ENCODE peak calls at places on chromosome 19, in seven cellular contexts. Q, U, L, C, D, X and F are unnamed samples.

GRCh38 chr19:48845384-48845783 is 9.1 kb upstream of the HSD17B14 start:
- DNase-seq in Q (no peak), U (no peak), L (no peak), C (no peak), D (no peak), X (no peak), F (no peak)

GRCh38 chr19:10642473-10642872 is 11.7 kb upstream of the ILF3 start:
- DNase-seq in Q (no peak), U (no peak), L (no peak), C (no peak), D (no peak), X (no peak), F (no peak)

GRCh38 chr19:46489445-46490272 is 6.0 kb downstream of the PNMA8B start:
- DNase-seq in Q (no peak), U (peak; percentile 70), L (peak; percentile 51), C (no peak), D (peak; percentile 62), X (peak; percentile 68), F (no peak)

GRCh38 chr19:49142866-49143335 is 12.3 kb downstream of the HRC start:
- DNase-seq in Q (peak; percentile 88), U (peak; percentile 92), L (peak; percentile 90), C (peak; percentile 98), D (peak; percentile 89), X (peak; percentile 87), F (peak; percentile 73)

GRCh38 chr19:58368561-58369360 is 6.2 kb upstream of the ZNF497 start:
- DNase-seq in Q (no peak), U (no peak), L (no peak), C (peak; percentile 31), D (no peak), X (no peak), F (no peak)

GRCh38 chr19:48746738-48747575 is at the start of gene IZUMO1:
- DNase-seq in Q (no peak), U (peak; percentile 95), L (peak; percentile 92), C (peak; percentile 94), D (peak; percentile 90), X (peak; percentile 67), F (peak; percentile 70)

GRCh38 chr19:39415111-39416046 is 2.9 kb downstream of the PLEKHG2 start:
- DNase-seq in Q (no peak), U (no peak), L (no peak), C (peak; percentile 74), D (no peak), X (no peak), F (no peak)

GRCh38 chr19:46350758-46351159 is 3.9 kb downstream of the PPP5C start:
- DNase-seq in Q (no peak), U (no peak), L (no peak), C (no peak), D (no peak), X (no peak), F (no peak)

GRCh38 chr19:7004313-7004931 is 16.8 kb downstream of the MBD3L2B start:
- DNase-seq in Q (peak; percentile 74), U (no peak), L (peak; percentile 36), C (no peak), D (peak; percentile 18), X (peak; percentile 44), F (no peak)

GRCh38 chr19:45115809-45116615 is 23.0 kb downstream of the PPP1R37 start:
- DNase-seq in Q (no peak), U (no peak), L (no peak), C (no peak), D (no peak), X (no peak), F (no peak)

GRCh38 chr19:39846678-39847486 is 703 bp upstream of the FBL start:
- DNase-seq in Q (no peak), U (no peak), L (no peak), C (peak; percentile 49), D (no peak), X (peak; percentile 28), F (no peak)

GRCh38 chr19:55684946-55685681 is 10.1 kb downstream of the EPN1 start:
- DNase-seq in Q (no peak), U (no peak), L (no peak), C (no peak), D (no peak), X (no peak), F (no peak)

GRCh38 chr19:17560205-17560595 is 4.8 kb downstream of the COLGALT1 start:
- DNase-seq in Q (no peak), U (peak; percentile 98), L (peak; percentile 89), C (no peak), D (peak; percentile 93), X (peak; percentile 89), F (no peak)

GRCh38 chr19:32453736-32454135 is 48.2 kb downstream of the DPY19L3 start:
- DNase-seq in Q (no peak), U (peak; percentile 29), L (no peak), C (no peak), D (peak; percentile 54), X (peak; percentile 3), F (no peak)

GRCh38 chr19:33438987-33439781 is 65.7 kb downstream of the CEBPG start:
- DNase-seq in Q (no peak), U (no peak), L (no peak), C (no peak), D (no peak), X (no peak), F (no peak)

GRCh38 chr19:16198363-16198636 is 589 bp downstream of the AP1M1 start:
- DNase-seq in Q (no peak), U (no peak), L (no peak), C (no peak), D (no peak), X (no peak), F (no peak)
- TF ChIP-seq CTCF in Q (no peak), U (no peak), L (no peak), C (no peak), D (no peak), X (no peak), F (no peak)

GRCh38 chr19:29668746-29669609 is 3.7 kb downstream of the PLEKHF1 start:
- DNase-seq in Q (no peak), U (no peak), L (no peak), C (no peak), D (no peak), X (no peak), F (no peak)
- TF ChIP-seq CTCF in Q (peak; percentile 48), U (peak; percentile 27), L (peak; percentile 32), C (peak; percentile 57), D (peak; percentile 6), X (peak; percentile 33), F (no peak)

GRCh38 chr19:2336528-2337328 is 8.2 kb downstream of the SPPL2B start:
- DNase-seq in Q (no peak), U (no peak), L (no peak), C (no peak), D (no peak), X (no peak), F (no peak)

GRCh38 chr19:2335848-2336247 is 7.4 kb downstream of the SPPL2B start:
- DNase-seq in Q (no peak), U (no peak), L (no peak), C (no peak), D (no peak), X (no peak), F (no peak)

GRCh38 chr19:2338751-2339643 is 10.5 kb downstream of the SPPL2B start:
- DNase-seq in Q (no peak), U (no peak), L (no peak), C (no peak), D (no peak), X (no peak), F (no peak)

GRCh38 chr19:2338055-2338615 is 9.7 kb downstream of the SPPL2B start:
- DNase-seq in Q (no peak), U (no peak), L (no peak), C (no peak), D (no peak), X (no peak), F (no peak)

GRCh38 chr19:2337329-2337707 is 8.8 kb downstream of the SPPL2B start:
- DNase-seq in Q (no peak), U (peak; percentile 69), L (peak; percentile 63), C (peak; percentile 79), D (peak; percentile 43), X (no peak), F (no peak)
- TF ChIP-seq CTCF in Q (no peak), U (peak; percentile 29), L (peak; percentile 46), C (peak; percentile 54), D (peak; percentile 5), X (no peak), F (no peak)

GRCh38 chr19:47745010-47745901 is at the start of gene NOP53:
- DNase-seq in Q (peak; percentile 94), U (peak; percentile 98), L (peak; percentile 97), C (peak; percentile 97), D (peak; percentile 96), X (peak; percentile 97), F (peak; percentile 96)
- TF ChIP-seq CTCF in Q (no peak), U (no peak), L (no peak), C (no peak), D (no peak), X (no peak), F (no peak)

DNA sequence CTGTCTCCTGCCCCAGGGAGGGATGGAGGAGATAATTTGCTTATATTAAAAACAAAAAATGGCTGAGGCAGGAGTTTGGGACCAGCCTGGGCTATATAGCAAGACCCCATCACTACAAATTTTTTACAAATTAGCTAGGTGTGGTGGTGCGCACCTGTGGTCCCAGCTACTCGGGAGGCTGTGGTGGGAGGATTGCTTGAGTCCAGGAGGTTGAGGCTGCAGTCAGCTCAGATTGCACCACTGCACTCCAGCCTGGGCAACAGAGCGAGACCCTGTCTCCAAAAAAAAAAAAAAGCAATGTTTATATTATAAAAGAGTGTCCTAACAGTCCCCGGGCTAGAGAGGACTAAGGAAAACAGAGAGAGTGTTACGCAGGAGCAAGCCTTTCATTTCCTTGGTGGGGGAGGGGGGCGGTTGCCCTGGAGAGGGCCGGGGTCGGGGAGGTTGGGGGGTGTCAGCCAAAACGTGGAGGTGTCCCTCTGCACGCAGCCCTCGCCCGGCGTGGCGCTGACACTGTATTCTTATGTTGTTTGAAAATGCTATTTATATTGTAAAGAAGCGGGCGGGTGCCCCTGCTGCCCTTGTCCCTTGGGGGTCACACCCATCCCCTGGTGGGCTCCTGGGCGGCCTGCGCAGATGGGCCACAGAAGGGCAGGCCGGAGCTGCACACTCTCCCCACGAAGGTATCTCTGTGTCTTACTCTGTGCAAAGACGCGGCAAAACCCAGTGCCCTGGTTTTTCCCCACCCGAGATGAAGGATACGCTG is 184.0 kb downstream of the KDM4B start:
- DNase-seq in Q (no peak), U (no peak), L (no peak), C (no peak), D (no peak), X (no peak), F (no peak)
- TF ChIP-seq CTCF in Q (no peak), U (no peak), L (no peak), C (no peak), D (no peak), X (no peak), F (no peak)